ENCODE peak calls at places on chromosome 13, in eight cellular contexts. One of them, this sample, is unnamed.

GRCh38 chr13:40283666-40284065 is 382.8 kb downstream of the FOXO1 start:
- DNase-seq in CD8-positive, alpha-beta memory T cell: no peak
- DNase-seq in mesothelial cell of epicardium: no peak
- DNase-seq in H54: no peak
- DNase-seq in endothelial cell: no peak
- DNase-seq in HCEC 1CT: no peak
- DNase-seq in GM12891: no peak
- DNase-seq in renal cortical epithelial cell: peak; percentile 9
- DNase-seq in this sample: no peak

GRCh38 chr13:103066991-103067390 is 774 bp upstream of the SLC10A2 start:
- DNase-seq in CD8-positive, alpha-beta memory T cell: no peak
- DNase-seq in mesothelial cell of epicardium: no peak
- DNase-seq in H54: no peak
- DNase-seq in endothelial cell: no peak
- DNase-seq in HCEC 1CT: no peak
- DNase-seq in GM12891: no peak
- DNase-seq in renal cortical epithelial cell: peak; percentile 5
- DNase-seq in this sample: no peak

GRCh38 chr13:88824218-88824617 is 1153.0 kb downstream of the SLITRK5 start:
- DNase-seq in CD8-positive, alpha-beta memory T cell: no peak
- DNase-seq in mesothelial cell of epicardium: no peak
- DNase-seq in H54: no peak
- DNase-seq in endothelial cell: no peak
- DNase-seq in HCEC 1CT: no peak
- DNase-seq in GM12891: no peak
- DNase-seq in renal cortical epithelial cell: no peak
- DNase-seq in this sample: no peak

GRCh38 chr13:45529758-45530157 is 65.0 kb downstream of the COG3 start:
- DNase-seq in CD8-positive, alpha-beta memory T cell: no peak
- DNase-seq in mesothelial cell of epicardium: no peak
- DNase-seq in H54: no peak
- DNase-seq in endothelial cell: no peak
- DNase-seq in HCEC 1CT: no peak
- DNase-seq in GM12891: no peak
- DNase-seq in renal cortical epithelial cell: no peak
- DNase-seq in this sample: no peak

GRCh38 chr13:29465741-29466293 is 129.7 kb downstream of the SLC7A1 start:
- DNase-seq in CD8-positive, alpha-beta memory T cell: no peak
- DNase-seq in mesothelial cell of epicardium: no peak
- DNase-seq in H54: no peak
- DNase-seq in endothelial cell: no peak
- DNase-seq in HCEC 1CT: peak; percentile 36
- DNase-seq in GM12891: no peak
- DNase-seq in renal cortical epithelial cell: peak; percentile 33
- DNase-seq in this sample: no peak

GRCh38 chr13:67223024-67223423 is 7.1 kb downstream of the PCDH9 start:
- DNase-seq in CD8-positive, alpha-beta memory T cell: no peak
- DNase-seq in mesothelial cell of epicardium: no peak
- DNase-seq in H54: no peak
- DNase-seq in endothelial cell: no peak
- DNase-seq in HCEC 1CT: peak; percentile 72
- DNase-seq in GM12891: no peak
- DNase-seq in renal cortical epithelial cell: peak; percentile 59
- DNase-seq in this sample: no peak

GRCh38 chr13:23391752-23392151 is 41.8 kb downstream of the SACS start:
- DNase-seq in CD8-positive, alpha-beta memory T cell: no peak
- DNase-seq in mesothelial cell of epicardium: no peak
- DNase-seq in H54: no peak
- DNase-seq in endothelial cell: no peak
- DNase-seq in HCEC 1CT: peak; percentile 64
- DNase-seq in GM12891: no peak
- DNase-seq in renal cortical epithelial cell: no peak
- DNase-seq in this sample: no peak

GRCh38 chr13:24323036-24323738 is 13.8 kb downstream of the C1QTNF9 start:
- DNase-seq in CD8-positive, alpha-beta memory T cell: no peak
- DNase-seq in mesothelial cell of epicardium: no peak
- DNase-seq in H54: no peak
- DNase-seq in endothelial cell: no peak
- DNase-seq in HCEC 1CT: no peak
- DNase-seq in GM12891: no peak
- DNase-seq in renal cortical epithelial cell: no peak
- DNase-seq in this sample: no peak

GRCh38 chr13:90020536-90020935 is 1327.0 kb upstream of the MIR17HG start:
- DNase-seq in CD8-positive, alpha-beta memory T cell: no peak
- DNase-seq in mesothelial cell of epicardium: no peak
- DNase-seq in H54: no peak
- DNase-seq in endothelial cell: no peak
- DNase-seq in HCEC 1CT: no peak
- DNase-seq in GM12891: no peak
- DNase-seq in renal cortical epithelial cell: no peak
- DNase-seq in this sample: no peak

GRCh38 chr13:53732664-53733063 is 704.1 kb downstream of the OLFM4 start:
- DNase-seq in CD8-positive, alpha-beta memory T cell: no peak
- DNase-seq in mesothelial cell of epicardium: no peak
- DNase-seq in H54: no peak
- DNase-seq in endothelial cell: no peak
- DNase-seq in HCEC 1CT: no peak
- DNase-seq in GM12891: no peak
- DNase-seq in renal cortical epithelial cell: no peak
- DNase-seq in this sample: no peak

GRCh38 chr13:99378985-99379734 is 72.0 kb upstream of the GPR183 start:
- DNase-seq in CD8-positive, alpha-beta memory T cell: no peak
- DNase-seq in mesothelial cell of epicardium: no peak
- DNase-seq in H54: no peak
- DNase-seq in endothelial cell: no peak
- DNase-seq in HCEC 1CT: no peak
- DNase-seq in GM12891: no peak
- DNase-seq in renal cortical epithelial cell: no peak
- DNase-seq in this sample: no peak

GRCh38 chr13:23620613-23621315 is 50.6 kb downstream of the TNFRSF19 start:
- DNase-seq in CD8-positive, alpha-beta memory T cell: no peak
- DNase-seq in mesothelial cell of epicardium: no peak
- DNase-seq in H54: no peak
- DNase-seq in endothelial cell: no peak
- DNase-seq in HCEC 1CT: no peak
- DNase-seq in GM12891: no peak
- DNase-seq in renal cortical epithelial cell: no peak
- DNase-seq in this sample: no peak

GRCh38 chr13:100040196-100040595 is 48.7 kb upstream of the PCCA start:
- DNase-seq in CD8-positive, alpha-beta memory T cell: no peak
- DNase-seq in mesothelial cell of epicardium: no peak
- DNase-seq in H54: no peak
- DNase-seq in endothelial cell: no peak
- DNase-seq in HCEC 1CT: no peak
- DNase-seq in GM12891: no peak
- DNase-seq in renal cortical epithelial cell: no peak
- DNase-seq in this sample: no peak

GRCh38 chr13:99431927-99432636 is 69.2 kb upstream of the TM9SF2 start:
- DNase-seq in CD8-positive, alpha-beta memory T cell: peak; percentile 17
- DNase-seq in mesothelial cell of epicardium: no peak
- DNase-seq in H54: no peak
- DNase-seq in endothelial cell: no peak
- DNase-seq in HCEC 1CT: no peak
- DNase-seq in GM12891: peak; percentile 49
- DNase-seq in renal cortical epithelial cell: no peak
- DNase-seq in this sample: no peak

GRCh38 chr13:43305416-43305815 is 282.0 kb downstream of the DNAJC15 start:
- DNase-seq in CD8-positive, alpha-beta memory T cell: no peak
- DNase-seq in mesothelial cell of epicardium: no peak
- DNase-seq in H54: peak; percentile 18
- DNase-seq in endothelial cell: no peak
- DNase-seq in HCEC 1CT: peak; percentile 43
- DNase-seq in GM12891: no peak
- DNase-seq in renal cortical epithelial cell: peak; percentile 49
- DNase-seq in this sample: no peak

GRCh38 chr13:78768950-78769349 is 110.0 kb upstream of the OBI1 start:
- DNase-seq in CD8-positive, alpha-beta memory T cell: no peak
- DNase-seq in mesothelial cell of epicardium: no peak
- DNase-seq in H54: no peak
- DNase-seq in endothelial cell: no peak
- DNase-seq in HCEC 1CT: no peak
- DNase-seq in GM12891: no peak
- DNase-seq in renal cortical epithelial cell: no peak
- DNase-seq in this sample: no peak

GRCh38 chr13:114202581-114202980 is 23.5 kb downstream of the CFAP97D2 start:
- DNase-seq in CD8-positive, alpha-beta memory T cell: no peak
- DNase-seq in mesothelial cell of epicardium: no peak
- DNase-seq in H54: no peak
- DNase-seq in endothelial cell: no peak
- DNase-seq in HCEC 1CT: no peak
- DNase-seq in GM12891: no peak
- DNase-seq in renal cortical epithelial cell: no peak
- DNase-seq in this sample: no peak

GRCh38 chr13:52846567-52847321 is 1.7 kb downstream of the PCDH8 start:
- DNase-seq in CD8-positive, alpha-beta memory T cell: no peak
- DNase-seq in mesothelial cell of epicardium: peak; percentile 80
- DNase-seq in H54: no peak
- DNase-seq in endothelial cell: peak; percentile 86
- DNase-seq in HCEC 1CT: no peak
- DNase-seq in GM12891: no peak
- DNase-seq in renal cortical epithelial cell: no peak
- DNase-seq in this sample: peak; percentile 85

GRCh38 chr13:71591380-71591779 is 275.6 kb downstream of the DACH1 start:
- DNase-seq in CD8-positive, alpha-beta memory T cell: no peak
- DNase-seq in mesothelial cell of epicardium: no peak
- DNase-seq in H54: no peak
- DNase-seq in endothelial cell: no peak
- DNase-seq in HCEC 1CT: no peak
- DNase-seq in GM12891: no peak
- DNase-seq in renal cortical epithelial cell: no peak
- DNase-seq in this sample: no peak

GRCh38 chr13:98775844-98776598 is 23.5 kb upstream of the SLC15A1 start:
- DNase-seq in CD8-positive, alpha-beta memory T cell: no peak
- DNase-seq in mesothelial cell of epicardium: no peak
- DNase-seq in H54: peak; percentile 100
- DNase-seq in endothelial cell: no peak
- DNase-seq in HCEC 1CT: peak; percentile 67
- DNase-seq in GM12891: no peak
- DNase-seq in renal cortical epithelial cell: peak; percentile 79
- DNase-seq in this sample: no peak

GRCh38 chr13:27007166-27007565 is 164.4 kb downstream of the USP12 start:
- DNase-seq in CD8-positive, alpha-beta memory T cell: no peak
- DNase-seq in mesothelial cell of epicardium: no peak
- DNase-seq in H54: no peak
- DNase-seq in endothelial cell: no peak
- DNase-seq in HCEC 1CT: no peak
- DNase-seq in GM12891: no peak
- DNase-seq in renal cortical epithelial cell: no peak
- DNase-seq in this sample: no peak

GRCh38 chr13:28451482-28452217 is 43.3 kb downstream of the FLT1 start:
- DNase-seq in CD8-positive, alpha-beta memory T cell: no peak
- DNase-seq in mesothelial cell of epicardium: no peak
- DNase-seq in H54: no peak
- DNase-seq in endothelial cell: no peak
- DNase-seq in HCEC 1CT: no peak
- DNase-seq in GM12891: no peak
- DNase-seq in renal cortical epithelial cell: no peak
- DNase-seq in this sample: no peak

GRCh38 chr13:48160879-48161278 is 66.0 kb upstream of the MED4 start:
- DNase-seq in CD8-positive, alpha-beta memory T cell: no peak
- DNase-seq in mesothelial cell of epicardium: no peak
- DNase-seq in H54: peak; percentile 6
- DNase-seq in endothelial cell: no peak
- DNase-seq in HCEC 1CT: peak; percentile 28
- DNase-seq in GM12891: no peak
- DNase-seq in renal cortical epithelial cell: peak; percentile 88
- DNase-seq in this sample: no peak

GRCh38 chr13:33296793-33297425 is 11.4 kb upstream of the STARD13 start:
- DNase-seq in CD8-positive, alpha-beta memory T cell: no peak
- DNase-seq in mesothelial cell of epicardium: no peak
- DNase-seq in H54: no peak
- DNase-seq in endothelial cell: no peak
- DNase-seq in HCEC 1CT: no peak
- DNase-seq in GM12891: no peak
- DNase-seq in renal cortical epithelial cell: no peak
- DNase-seq in this sample: no peak

GRCh38 chr13:109088101-109088500 is 458.7 kb downstream of the MYO16 start:
- DNase-seq in CD8-positive, alpha-beta memory T cell: no peak
- DNase-seq in mesothelial cell of epicardium: no peak
- DNase-seq in H54: no peak
- DNase-seq in endothelial cell: no peak
- DNase-seq in HCEC 1CT: no peak
- DNase-seq in GM12891: no peak
- DNase-seq in renal cortical epithelial cell: peak; percentile 7
- DNase-seq in this sample: no peak

GRCh38 chr13:83372786-83373185 is 509.5 kb downstream of the SLITRK1 start:
- DNase-seq in CD8-positive, alpha-beta memory T cell: no peak
- DNase-seq in mesothelial cell of epicardium: no peak
- DNase-seq in H54: no peak
- DNase-seq in endothelial cell: no peak
- DNase-seq in HCEC 1CT: no peak
- DNase-seq in GM12891: no peak
- DNase-seq in renal cortical epithelial cell: no peak
- DNase-seq in this sample: no peak

GRCh38 chr13:51276684-51277083 is 54.5 kb downstream of the FAM124A start:
- DNase-seq in CD8-positive, alpha-beta memory T cell: no peak
- DNase-seq in mesothelial cell of epicardium: no peak
- DNase-seq in H54: no peak
- DNase-seq in endothelial cell: no peak
- DNase-seq in HCEC 1CT: no peak
- DNase-seq in GM12891: no peak
- DNase-seq in renal cortical epithelial cell: peak; percentile 38
- DNase-seq in this sample: no peak

GRCh38 chr13:104143760-104144406 is 1077.7 kb upstream of the SLC10A2 start:
- DNase-seq in CD8-positive, alpha-beta memory T cell: no peak
- DNase-seq in mesothelial cell of epicardium: no peak
- DNase-seq in H54: no peak
- DNase-seq in endothelial cell: no peak
- DNase-seq in HCEC 1CT: no peak
- DNase-seq in GM12891: no peak
- DNase-seq in renal cortical epithelial cell: peak; percentile 7
- DNase-seq in this sample: no peak

GRCh38 chr13:75621147-75621546 is 15.0 kb upstream of the LMO7 start:
- DNase-seq in CD8-positive, alpha-beta memory T cell: no peak
- DNase-seq in mesothelial cell of epicardium: no peak
- DNase-seq in H54: no peak
- DNase-seq in endothelial cell: no peak
- DNase-seq in HCEC 1CT: peak; percentile 85
- DNase-seq in GM12891: no peak
- DNase-seq in renal cortical epithelial cell: no peak
- DNase-seq in this sample: no peak

GRCh38 chr13:44818428-44818827 is 170.8 kb downstream of the NUFIP1 start:
- DNase-seq in CD8-positive, alpha-beta memory T cell: no peak
- DNase-seq in mesothelial cell of epicardium: no peak
- DNase-seq in H54: no peak
- DNase-seq in endothelial cell: no peak
- DNase-seq in HCEC 1CT: peak; percentile 20
- DNase-seq in GM12891: no peak
- DNase-seq in renal cortical epithelial cell: no peak
- DNase-seq in this sample: peak; percentile 30

GRCh38 chr13:32622827-32623226 is 36.6 kb downstream of the PDS5B start:
- DNase-seq in CD8-positive, alpha-beta memory T cell: no peak
- DNase-seq in mesothelial cell of epicardium: no peak
- DNase-seq in H54: no peak
- DNase-seq in endothelial cell: no peak
- DNase-seq in HCEC 1CT: no peak
- DNase-seq in GM12891: no peak
- DNase-seq in renal cortical epithelial cell: no peak
- DNase-seq in this sample: no peak

GRCh38 chr13:32993109-32993508 is 23.1 kb upstream of the KL start:
- DNase-seq in CD8-positive, alpha-beta memory T cell: no peak
- DNase-seq in mesothelial cell of epicardium: no peak
- DNase-seq in H54: no peak
- DNase-seq in endothelial cell: no peak
- DNase-seq in HCEC 1CT: no peak
- DNase-seq in GM12891: no peak
- DNase-seq in renal cortical epithelial cell: no peak
- DNase-seq in this sample: no peak

GRCh38 chr13:108220042-108220441 is 1.9 kb downstream of the ABHD13 start:
- DNase-seq in CD8-positive, alpha-beta memory T cell: no peak
- DNase-seq in mesothelial cell of epicardium: no peak
- DNase-seq in H54: no peak
- DNase-seq in endothelial cell: no peak
- DNase-seq in HCEC 1CT: no peak
- DNase-seq in GM12891: no peak
- DNase-seq in renal cortical epithelial cell: peak; percentile 14
- DNase-seq in this sample: no peak

GRCh38 chr13:91111476-91112190 is 235.9 kb upstream of the MIR17HG start:
- DNase-seq in CD8-positive, alpha-beta memory T cell: no peak
- DNase-seq in mesothelial cell of epicardium: no peak
- DNase-seq in H54: no peak
- DNase-seq in endothelial cell: no peak
- DNase-seq in HCEC 1CT: no peak
- DNase-seq in GM12891: no peak
- DNase-seq in renal cortical epithelial cell: peak; percentile 90
- DNase-seq in this sample: no peak

This sample was measured in neuronal stem cell.